ENCODE peak calls at places on chromosomes 6 and 20, in four cellular contexts. One of them, this sample, is unnamed.

GRCh38 chr6:117595099-117595923 is 7.0 kb downstream of the GOPC start:
- DNase-seq in HepG2: no peak
- DNase-seq in H1: no peak
- DNase-seq in GM12878: no peak
- DNase-seq in this sample: no peak

GRCh38 chr20:15823718-15824117 is 749.5 kb downstream of the KIF16B start:
- DNase-seq in H1: no peak
- DNase-seq in GM12878: no peak
- DNase-seq in HepG2: no peak
- DNase-seq in this sample: no peak

GRCh38 chr20:57676517-57677322 is 33.1 kb downstream of the PMEPA1 start:
- DNase-seq in HepG2: no peak
- DNase-seq in GM12878: no peak
- DNase-seq in H1: no peak
- DNase-seq in this sample: no peak

GRCh38 chr20:45963059-45964011 is 8.7 kb downstream of the ZNF335 start:
- DNase-seq in H1: no peak
- DNase-seq in GM12878: no peak
- DNase-seq in HepG2: peak; percentile 82
- DNase-seq in this sample: no peak

GRCh38 chr6:31575335-31575901 is at the start of gene TNF:
- DNase-seq in GM12878: peak; percentile 91
- DNase-seq in HepG2: no peak
- DNase-seq in H1: no peak
- DNase-seq in this sample: no peak

GRCh38 chr20:54929191-54929590 is 453.8 kb downstream of the DOK5 start:
- DNase-seq in H1: no peak
- DNase-seq in GM12878: no peak
- DNase-seq in HepG2: no peak
- DNase-seq in this sample: no peak

GRCh38 chr20:51529027-51529749 is 13.3 kb downstream of the NFATC2 start:
- DNase-seq in HepG2: no peak
- DNase-seq in H1: no peak
- DNase-seq in GM12878: no peak
- DNase-seq in this sample: no peak

GRCh38 chr20:22312744-22313346 is 271.5 kb downstream of the FOXA2 start:
- DNase-seq in HepG2: peak; percentile 53
- DNase-seq in H1: no peak
- DNase-seq in GM12878: no peak
- DNase-seq in this sample: peak; percentile 16

GRCh38 chr6:73388800-73389512 is 5.7 kb upstream of the DDX43 start:
- DNase-seq in H1: peak; percentile 77
- DNase-seq in HepG2: peak; percentile 5
- DNase-seq in GM12878: no peak
- DNase-seq in this sample: peak; percentile 63

GRCh38 chr6:119727504-119728219 is 378.1 kb upstream of the MAN1A1 start:
- DNase-seq in GM12878: no peak
- DNase-seq in H1: no peak
- DNase-seq in HepG2: peak; percentile 26
- DNase-seq in this sample: no peak

GRCh38 chr6:158853072-158853871 is 34.1 kb upstream of the EZR start:
- DNase-seq in H1: peak; percentile 97
- DNase-seq in GM12878: peak; percentile 50
- DNase-seq in HepG2: peak; percentile 89
- DNase-seq in this sample: peak; percentile 95

GRCh38 chr6:151175924-151176445 is 63.8 kb upstream of the AKAP12 start:
- DNase-seq in H1: no peak
- DNase-seq in HepG2: no peak
- DNase-seq in GM12878: no peak
- DNase-seq in this sample: peak; percentile 8

GRCh38 chr6:158910484-158911075 is 89.4 kb downstream of the RSPH3 start:
- DNase-seq in H1: peak; percentile 82
- DNase-seq in HepG2: no peak
- DNase-seq in GM12878: peak; percentile 54
- DNase-seq in this sample: peak; percentile 85

DNA sequence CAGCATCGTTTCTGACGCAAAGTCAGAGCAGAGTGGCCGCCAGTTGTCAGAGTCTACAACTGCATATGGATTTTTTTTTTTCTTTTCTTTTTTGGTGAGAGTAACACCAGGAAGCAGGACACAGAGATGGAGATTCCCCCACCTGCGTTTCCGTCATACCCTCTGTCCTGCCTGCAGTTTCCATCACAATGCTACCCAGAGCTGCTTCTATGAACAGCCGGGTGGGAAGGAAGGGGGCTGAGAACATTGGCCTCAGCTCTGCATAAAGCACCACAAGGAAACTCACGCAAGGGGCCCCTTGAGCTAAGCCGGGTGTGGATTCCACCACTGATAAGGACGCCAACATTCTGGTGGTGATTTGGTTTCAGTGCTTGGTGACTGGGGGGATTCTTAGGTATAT is 183.5 kb upstream of the AFDN start:
- DNase-seq in H1: no peak
- DNase-seq in HepG2: no peak
- DNase-seq in GM12878: no peak
- DNase-seq in this sample: no peak
- TF ChIP-seq SUZ12 in H1: no peak
- TF ChIP-seq SUZ12 in HepG2: no peak
- TF ChIP-seq SUZ12 in GM12878: no peak
- TF ChIP-seq SUZ12 in this sample: no peak

GRCh38 chr6:132054525-132054924 is 103.4 kb upstream of the CCN2 start:
- DNase-seq in GM12878: no peak
- DNase-seq in HepG2: no peak
- DNase-seq in H1: no peak
- DNase-seq in this sample: no peak
- TF ChIP-seq YY1 in GM12878: no peak
- TF ChIP-seq YY1 in HepG2: no peak
- TF ChIP-seq YY1 in H1: no peak
- TF ChIP-seq YY1 in this sample: no peak

GRCh38 chr6:112224088-112224487 is 30.3 kb downstream of the LAMA4 start:
- DNase-seq in HepG2: no peak
- DNase-seq in H1: no peak
- DNase-seq in GM12878: no peak
- DNase-seq in this sample: no peak

GRCh38 chr6:112222111-112222726 is 32.1 kb downstream of the LAMA4 start:
- DNase-seq in GM12878: no peak
- DNase-seq in H1: no peak
- DNase-seq in HepG2: no peak
- DNase-seq in this sample: no peak

GRCh38 chr6:112225691-112226090 is 28.7 kb downstream of the LAMA4 start:
- DNase-seq in GM12878: no peak
- DNase-seq in HepG2: no peak
- DNase-seq in H1: no peak
- DNase-seq in this sample: no peak

GRCh38 chr6:112221561-112221960 is 32.8 kb downstream of the LAMA4 start:
- DNase-seq in H1: no peak
- DNase-seq in HepG2: no peak
- DNase-seq in GM12878: no peak
- DNase-seq in this sample: no peak

GRCh38 chr6:112223070-112223861 is 31.1 kb downstream of the LAMA4 start:
- DNase-seq in GM12878: no peak
- DNase-seq in H1: no peak
- DNase-seq in HepG2: no peak
- DNase-seq in this sample: no peak
- TF ChIP-seq SUZ12 in GM12878: no peak
- TF ChIP-seq SUZ12 in H1: no peak
- TF ChIP-seq SUZ12 in HepG2: no peak
- TF ChIP-seq SUZ12 in this sample: no peak

DNA sequence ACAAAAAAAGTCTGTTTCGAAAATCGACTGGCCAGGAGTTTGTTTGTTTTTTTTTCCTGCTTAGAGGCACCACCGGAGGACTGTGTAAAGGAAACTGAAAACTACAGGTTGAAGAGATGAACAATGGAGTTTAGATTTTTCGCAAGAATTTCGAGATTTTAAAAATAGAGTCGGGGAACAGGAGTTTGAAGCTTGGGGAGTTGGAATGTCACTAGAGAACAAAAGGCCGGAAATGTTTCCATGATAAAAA is 1.8 kb downstream of the QKI start:
- DNase-seq in GM12878: no peak
- DNase-seq in H1: no peak
- DNase-seq in HepG2: no peak
- DNase-seq in this sample: no peak
- TF ChIP-seq YY1 in GM12878: no peak
- TF ChIP-seq YY1 in H1: no peak
- TF ChIP-seq YY1 in HepG2: no peak
- TF ChIP-seq YY1 in this sample: no peak

GRCh38 chr6:108728826-108729225 is 119.4 kb upstream of the ARMC2 start:
- DNase-seq in H1: no peak
- DNase-seq in GM12878: no peak
- DNase-seq in HepG2: peak; percentile 88
- DNase-seq in this sample: no peak

GRCh38 chr6:108732101-108732870 is 115.9 kb upstream of the ARMC2 start:
- DNase-seq in GM12878: no peak
- DNase-seq in HepG2: no peak
- DNase-seq in H1: no peak
- DNase-seq in this sample: peak; percentile 8

GRCh38 chr6:108730556-108731228 is 117.5 kb upstream of the ARMC2 start:
- DNase-seq in GM12878: no peak
- DNase-seq in H1: no peak
- DNase-seq in HepG2: no peak
- DNase-seq in this sample: peak; percentile 3

GRCh38 chr6:108733706-108734105 is 114.5 kb upstream of the ARMC2 start:
- DNase-seq in HepG2: no peak
- DNase-seq in GM12878: no peak
- DNase-seq in H1: no peak
- DNase-seq in this sample: no peak

DNA sequence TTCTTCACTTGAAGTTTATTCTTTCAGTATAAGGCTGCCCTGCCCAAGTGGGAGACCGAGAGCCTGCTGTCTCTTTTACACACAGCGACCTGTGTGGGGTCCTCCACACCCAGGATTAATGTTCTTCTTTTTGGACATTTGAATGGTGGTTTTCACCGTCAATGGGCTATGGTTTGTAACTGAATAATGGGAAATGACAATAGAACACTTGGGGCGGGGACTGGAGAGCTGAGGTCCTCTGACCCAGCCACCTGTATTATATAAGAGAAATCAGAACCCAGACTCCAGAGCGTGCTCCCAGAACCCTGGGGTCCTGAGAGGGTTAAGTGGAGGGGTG is 117.0 kb upstream of the ARMC2 start:
- DNase-seq in H1: no peak
- DNase-seq in HepG2: no peak
- DNase-seq in GM12878: no peak
- DNase-seq in this sample: no peak
- TF ChIP-seq SUZ12 in H1: no peak
- TF ChIP-seq SUZ12 in HepG2: no peak
- TF ChIP-seq SUZ12 in GM12878: no peak
- TF ChIP-seq SUZ12 in this sample: no peak

GRCh38 chr20:37522258-37523011 is 1.4 kb downstream of the NNAT start:
- DNase-seq in HepG2: no peak
- DNase-seq in H1: no peak
- DNase-seq in GM12878: no peak
- DNase-seq in this sample: no peak

GRCh38 chr20:37523012-37523391 is 2.0 kb downstream of the NNAT start:
- DNase-seq in GM12878: no peak
- DNase-seq in HepG2: no peak
- DNase-seq in H1: no peak
- DNase-seq in this sample: no peak

GRCh38 chr20:37520417-37520751 is 666 bp upstream of the NNAT start:
- DNase-seq in GM12878: no peak
- DNase-seq in HepG2: no peak
- DNase-seq in H1: no peak
- DNase-seq in this sample: no peak

GRCh38 chr20:37519508-37520416 is 1.3 kb upstream of the NNAT start:
- DNase-seq in H1: no peak
- DNase-seq in HepG2: peak; percentile 70
- DNase-seq in GM12878: no peak
- DNase-seq in this sample: no peak

DNA sequence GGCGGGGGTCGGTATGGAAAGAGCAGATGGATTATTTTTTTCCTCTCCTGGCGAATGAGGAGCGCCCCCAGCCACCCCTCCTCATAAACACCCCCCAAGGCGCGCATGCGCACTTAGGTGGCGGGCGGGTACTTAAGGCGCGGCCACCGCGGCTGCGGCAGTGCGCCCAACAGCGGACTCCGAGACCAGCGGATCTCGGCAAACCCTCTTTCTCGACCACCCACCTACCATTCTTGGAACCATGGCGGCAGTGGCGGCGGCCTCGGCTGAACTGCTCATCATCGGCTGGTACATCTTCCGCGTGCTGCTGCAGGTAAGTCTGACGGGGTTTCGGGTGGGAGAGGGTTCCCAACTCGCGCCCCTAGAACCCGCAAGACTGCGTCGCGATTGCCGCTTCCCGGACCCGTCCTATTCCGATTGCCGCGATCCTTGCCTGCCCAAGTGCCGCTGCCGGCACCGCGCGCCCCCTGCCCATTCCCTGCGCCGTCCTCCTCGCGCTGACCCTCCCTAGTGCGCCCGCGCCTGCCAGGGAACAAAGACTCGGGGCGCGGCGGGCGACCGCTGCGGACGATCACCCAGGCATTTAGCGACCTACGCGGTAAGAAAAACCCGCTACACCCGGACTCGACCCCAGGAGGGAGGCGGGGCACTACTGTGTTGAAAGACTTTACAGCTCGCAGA is at the start of gene NNAT:
- DNase-seq in GM12878: no peak
- DNase-seq in HepG2: no peak
- DNase-seq in H1: no peak
- DNase-seq in this sample: no peak
- TF ChIP-seq YY1 in GM12878: no peak
- TF ChIP-seq YY1 in HepG2: no peak
- TF ChIP-seq YY1 in H1: peak; percentile 49
- TF ChIP-seq YY1 in this sample: no peak

DNA sequence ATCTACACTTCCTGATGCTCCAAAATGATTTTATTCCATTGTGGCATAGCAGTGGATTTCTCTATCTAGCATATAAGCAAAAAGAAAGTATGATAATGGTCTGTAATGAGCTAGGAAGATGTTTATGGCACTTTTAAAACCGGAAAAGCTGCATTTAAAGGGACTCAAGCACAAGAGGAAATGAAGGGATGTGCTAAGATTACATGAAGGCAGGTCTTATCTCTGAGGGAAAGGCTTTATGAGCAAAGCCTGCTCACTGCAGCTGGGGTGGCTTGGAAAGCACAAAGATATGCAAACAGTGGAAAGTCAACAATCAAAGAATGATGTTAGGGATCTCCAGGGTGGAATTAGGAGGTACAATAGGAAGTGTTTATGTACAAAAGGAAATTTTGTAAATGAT is 138.2 kb downstream of the TENT5A start:
- DNase-seq in HepG2: peak; percentile 13
- DNase-seq in GM12878: no peak
- DNase-seq in H1: no peak
- DNase-seq in this sample: no peak
- TF ChIP-seq SUZ12 in HepG2: no peak
- TF ChIP-seq SUZ12 in GM12878: no peak
- TF ChIP-seq SUZ12 in H1: no peak
- TF ChIP-seq SUZ12 in this sample: no peak

GRCh38 chr6:27517928-27518787 is 45.3 kb upstream of the ZNF184 start:
- DNase-seq in HepG2: no peak
- DNase-seq in H1: no peak
- DNase-seq in GM12878: no peak
- DNase-seq in this sample: no peak
- TF ChIP-seq YY1 in HepG2: peak; percentile 90
- TF ChIP-seq YY1 in H1: peak; percentile 67
- TF ChIP-seq YY1 in GM12878: peak; percentile 86
- TF ChIP-seq YY1 in this sample: peak; percentile 39